ENCODE peak calls at places on chromosomes 11 and 22, in eight cellular contexts. One of them, this sample, is unnamed.

GRCh38 chr22:46122511-46122971 is 27.8 kb upstream of the PPARA start:
- DNase-seq in psoas muscle: peak
- DNase-seq in CD4-positive, alpha-beta T cell: peak
- DNase-seq in GM06990: peak
- DNase-seq in hepatocyte: peak
- DNase-seq in neural crest cell: peak
- DNase-seq in H9: peak
- DNase-seq in heart right ventricle: peak
- DNase-seq in this sample: peak

GRCh38 chr11:108669261-108669660 is 4.4 kb downstream of the DDX10 start:
- DNase-seq in neural crest cell: no peak
- DNase-seq in psoas muscle: no peak
- DNase-seq in heart right ventricle: no peak
- DNase-seq in H9: no peak
- DNase-seq in GM06990: no peak
- DNase-seq in hepatocyte: no peak
- DNase-seq in CD4-positive, alpha-beta T cell: no peak
- DNase-seq in this sample: no peak

GRCh38 chr22:23245799-23246136 is 65.5 kb downstream of the BCR start:
- DNase-seq in H9: no peak
- DNase-seq in GM06990: no peak
- DNase-seq in neural crest cell: no peak
- DNase-seq in heart right ventricle: no peak
- DNase-seq in CD4-positive, alpha-beta T cell: no peak
- DNase-seq in psoas muscle: no peak
- DNase-seq in hepatocyte: no peak
- DNase-seq in this sample: no peak

GRCh38 chr11:125513705-125514265 is 17.7 kb upstream of the FEZ1 start:
- DNase-seq in heart right ventricle: no peak
- DNase-seq in hepatocyte: no peak
- DNase-seq in CD4-positive, alpha-beta T cell: no peak
- DNase-seq in GM06990: no peak
- DNase-seq in neural crest cell: no peak
- DNase-seq in psoas muscle: no peak
- DNase-seq in H9: no peak
- DNase-seq in this sample: no peak

GRCh38 chr22:46598737-46599424 is 21.3 kb upstream of the GRAMD4 start:
- DNase-seq in neural crest cell: no peak
- DNase-seq in psoas muscle: peak
- DNase-seq in hepatocyte: no peak
- DNase-seq in GM06990: no peak
- DNase-seq in H9: no peak
- DNase-seq in CD4-positive, alpha-beta T cell: no peak
- DNase-seq in heart right ventricle: no peak
- DNase-seq in this sample: no peak

GRCh38 chr22:41672780-41673509 is 15.7 kb downstream of the SNU13 start:
- DNase-seq in hepatocyte: peak
- DNase-seq in heart right ventricle: no peak
- DNase-seq in CD4-positive, alpha-beta T cell: no peak
- DNase-seq in neural crest cell: no peak
- DNase-seq in psoas muscle: no peak
- DNase-seq in GM06990: no peak
- DNase-seq in H9: no peak
- DNase-seq in this sample: no peak

GRCh38 chr11:16226245-16226644 is 130.1 kb downstream of the SOX6 start:
- DNase-seq in neural crest cell: no peak
- DNase-seq in CD4-positive, alpha-beta T cell: no peak
- DNase-seq in GM06990: no peak
- DNase-seq in psoas muscle: no peak
- DNase-seq in hepatocyte: peak
- DNase-seq in H9: no peak
- DNase-seq in heart right ventricle: peak
- DNase-seq in this sample: no peak

GRCh38 chr11:85939099-85940015 is 84.2 kb downstream of the CCDC83 start:
- DNase-seq in GM06990: no peak
- DNase-seq in hepatocyte: no peak
- DNase-seq in psoas muscle: no peak
- DNase-seq in H9: no peak
- DNase-seq in neural crest cell: no peak
- DNase-seq in CD4-positive, alpha-beta T cell: no peak
- DNase-seq in heart right ventricle: no peak
- DNase-seq in this sample: no peak

GRCh38 chr22:40400173-40400572 is 29.8 kb downstream of the SGSM3 start:
- DNase-seq in GM06990: peak
- DNase-seq in hepatocyte: no peak
- DNase-seq in H9: no peak
- DNase-seq in neural crest cell: no peak
- DNase-seq in heart right ventricle: no peak
- DNase-seq in CD4-positive, alpha-beta T cell: peak
- DNase-seq in psoas muscle: no peak
- DNase-seq in this sample: peak

GRCh38 chr11:31825453-31826391 is 14.6 kb upstream of the PAX6 start:
- DNase-seq in neural crest cell: peak
- DNase-seq in hepatocyte: no peak
- DNase-seq in H9: peak
- DNase-seq in CD4-positive, alpha-beta T cell: no peak
- DNase-seq in GM06990: no peak
- DNase-seq in psoas muscle: no peak
- DNase-seq in heart right ventricle: no peak
- DNase-seq in this sample: peak

GRCh38 chr11:36890280-36890679 is 292.2 kb upstream of the RAG2 start:
- DNase-seq in psoas muscle: no peak
- DNase-seq in H9: no peak
- DNase-seq in CD4-positive, alpha-beta T cell: no peak
- DNase-seq in heart right ventricle: no peak
- DNase-seq in GM06990: no peak
- DNase-seq in neural crest cell: no peak
- DNase-seq in hepatocyte: no peak
- DNase-seq in this sample: no peak

GRCh38 chr22:35170716-35171697 is 86.3 kb upstream of the HMGXB4 start:
- DNase-seq in heart right ventricle: no peak
- DNase-seq in GM06990: no peak
- DNase-seq in hepatocyte: no peak
- DNase-seq in psoas muscle: no peak
- DNase-seq in CD4-positive, alpha-beta T cell: no peak
- DNase-seq in H9: no peak
- DNase-seq in neural crest cell: no peak
- DNase-seq in this sample: no peak

GRCh38 chr11:119371778-119372182 is 9.7 kb downstream of the USP2 start:
- DNase-seq in hepatocyte: peak
- DNase-seq in psoas muscle: peak
- DNase-seq in H9: peak
- DNase-seq in heart right ventricle: peak
- DNase-seq in GM06990: no peak
- DNase-seq in neural crest cell: no peak
- DNase-seq in CD4-positive, alpha-beta T cell: no peak
- DNase-seq in this sample: no peak

GRCh38 chr11:124586247-124586860 is 16.6 kb downstream of the OR8A1 start:
- DNase-seq in neural crest cell: peak
- DNase-seq in GM06990: no peak
- DNase-seq in psoas muscle: peak
- DNase-seq in heart right ventricle: peak
- DNase-seq in hepatocyte: peak
- DNase-seq in H9: peak
- DNase-seq in CD4-positive, alpha-beta T cell: peak
- DNase-seq in this sample: peak

GRCh38 chr11:44903518-44903917 is 47.2 kb downstream of the TP53I11 start:
- DNase-seq in H9: no peak
- DNase-seq in GM06990: no peak
- DNase-seq in psoas muscle: no peak
- DNase-seq in hepatocyte: no peak
- DNase-seq in CD4-positive, alpha-beta T cell: no peak
- DNase-seq in neural crest cell: no peak
- DNase-seq in heart right ventricle: no peak
- DNase-seq in this sample: no peak

GRCh38 chr22:46070722-46071450 is 79.4 kb upstream of the PPARA start:
- DNase-seq in H9: peak
- DNase-seq in CD4-positive, alpha-beta T cell: peak
- DNase-seq in neural crest cell: no peak
- DNase-seq in hepatocyte: peak
- DNase-seq in psoas muscle: peak
- DNase-seq in GM06990: peak
- DNase-seq in heart right ventricle: no peak
- DNase-seq in this sample: peak

GRCh38 chr11:120819003-120819402 is 204.9 kb upstream of the TBCEL start:
- DNase-seq in H9: no peak
- DNase-seq in neural crest cell: no peak
- DNase-seq in GM06990: no peak
- DNase-seq in hepatocyte: no peak
- DNase-seq in psoas muscle: no peak
- DNase-seq in heart right ventricle: no peak
- DNase-seq in CD4-positive, alpha-beta T cell: no peak
- DNase-seq in this sample: no peak

GRCh38 chr11:108220721-108221346 is 1.6 kb downstream of the NPAT start:
- DNase-seq in heart right ventricle: no peak
- DNase-seq in neural crest cell: no peak
- DNase-seq in H9: no peak
- DNase-seq in psoas muscle: no peak
- DNase-seq in CD4-positive, alpha-beta T cell: no peak
- DNase-seq in hepatocyte: no peak
- DNase-seq in GM06990: no peak
- DNase-seq in this sample: no peak

DNA sequence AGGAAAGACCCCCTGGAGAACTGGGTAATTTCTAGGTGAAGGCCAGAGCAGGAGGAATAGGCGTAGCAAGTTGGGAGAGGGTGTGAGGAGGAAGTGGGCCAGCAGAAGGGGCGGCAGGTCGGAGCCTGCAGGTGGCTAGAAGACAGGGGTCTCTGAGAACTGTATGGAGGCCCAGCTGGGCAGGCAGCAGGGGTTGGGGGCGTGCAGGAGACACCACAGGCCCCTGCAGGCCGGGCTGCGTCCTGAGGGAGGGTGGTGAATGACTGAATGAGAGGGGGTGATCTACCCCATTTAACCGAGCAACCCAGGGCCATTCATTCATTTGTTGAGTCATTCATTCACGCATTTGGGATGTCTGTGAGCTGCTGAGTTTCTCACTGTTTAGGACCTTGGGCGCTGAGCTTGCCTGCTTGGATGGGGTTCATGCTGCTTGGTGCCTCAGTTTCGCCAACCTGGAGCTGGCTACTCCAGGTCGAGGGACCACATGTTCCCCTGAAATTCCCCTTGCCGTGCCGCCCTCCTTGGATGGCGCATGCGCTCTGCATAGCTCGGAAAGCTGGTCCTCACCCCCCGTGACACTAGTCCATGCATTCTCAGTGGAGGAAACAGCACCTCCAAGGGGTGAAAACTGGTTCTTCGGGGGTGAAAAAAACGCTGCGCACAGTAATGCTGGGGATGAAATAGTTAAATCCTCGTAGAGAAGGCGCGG is 15.6 kb downstream of the MPPED1 start:
- DNase-seq in neural crest cell: no peak
- DNase-seq in GM06990: no peak
- DNase-seq in hepatocyte: no peak
- DNase-seq in H9: no peak
- DNase-seq in psoas muscle: no peak
- DNase-seq in CD4-positive, alpha-beta T cell: no peak
- DNase-seq in heart right ventricle: no peak
- DNase-seq in this sample: no peak
- TF ChIP-seq CTCF in neural crest cell: no peak
- TF ChIP-seq CTCF in GM06990: peak
- TF ChIP-seq CTCF in hepatocyte: no peak
- TF ChIP-seq CTCF in H9: peak
- TF ChIP-seq CTCF in psoas muscle: no peak
- TF ChIP-seq CTCF in CD4-positive, alpha-beta T cell: no peak
- TF ChIP-seq CTCF in heart right ventricle: no peak
- TF ChIP-seq CTCF in this sample: no peak

GRCh38 chr11:29328961-29329441 is 687.8 kb downstream of the KCNA4 start:
- DNase-seq in CD4-positive, alpha-beta T cell: no peak
- DNase-seq in psoas muscle: no peak
- DNase-seq in GM06990: no peak
- DNase-seq in heart right ventricle: no peak
- DNase-seq in neural crest cell: no peak
- DNase-seq in H9: no peak
- DNase-seq in hepatocyte: peak
- DNase-seq in this sample: peak
- TF ChIP-seq CTCF in CD4-positive, alpha-beta T cell: no peak
- TF ChIP-seq CTCF in psoas muscle: no peak
- TF ChIP-seq CTCF in GM06990: peak
- TF ChIP-seq CTCF in heart right ventricle: no peak
- TF ChIP-seq CTCF in neural crest cell: peak
- TF ChIP-seq CTCF in H9: peak
- TF ChIP-seq CTCF in hepatocyte: peak
- TF ChIP-seq CTCF in this sample: peak

GRCh38 chr11:134849833-134850232 is 437.8 kb upstream of the B3GAT1 start:
- DNase-seq in hepatocyte: no peak
- DNase-seq in GM06990: no peak
- DNase-seq in heart right ventricle: no peak
- DNase-seq in neural crest cell: no peak
- DNase-seq in psoas muscle: no peak
- DNase-seq in H9: no peak
- DNase-seq in CD4-positive, alpha-beta T cell: no peak
- DNase-seq in this sample: no peak
- TF ChIP-seq CTCF in hepatocyte: no peak
- TF ChIP-seq CTCF in GM06990: no peak
- TF ChIP-seq CTCF in heart right ventricle: no peak
- TF ChIP-seq CTCF in neural crest cell: no peak
- TF ChIP-seq CTCF in psoas muscle: no peak
- TF ChIP-seq CTCF in H9: no peak
- TF ChIP-seq CTCF in CD4-positive, alpha-beta T cell: no peak
- TF ChIP-seq CTCF in this sample: no peak

DNA sequence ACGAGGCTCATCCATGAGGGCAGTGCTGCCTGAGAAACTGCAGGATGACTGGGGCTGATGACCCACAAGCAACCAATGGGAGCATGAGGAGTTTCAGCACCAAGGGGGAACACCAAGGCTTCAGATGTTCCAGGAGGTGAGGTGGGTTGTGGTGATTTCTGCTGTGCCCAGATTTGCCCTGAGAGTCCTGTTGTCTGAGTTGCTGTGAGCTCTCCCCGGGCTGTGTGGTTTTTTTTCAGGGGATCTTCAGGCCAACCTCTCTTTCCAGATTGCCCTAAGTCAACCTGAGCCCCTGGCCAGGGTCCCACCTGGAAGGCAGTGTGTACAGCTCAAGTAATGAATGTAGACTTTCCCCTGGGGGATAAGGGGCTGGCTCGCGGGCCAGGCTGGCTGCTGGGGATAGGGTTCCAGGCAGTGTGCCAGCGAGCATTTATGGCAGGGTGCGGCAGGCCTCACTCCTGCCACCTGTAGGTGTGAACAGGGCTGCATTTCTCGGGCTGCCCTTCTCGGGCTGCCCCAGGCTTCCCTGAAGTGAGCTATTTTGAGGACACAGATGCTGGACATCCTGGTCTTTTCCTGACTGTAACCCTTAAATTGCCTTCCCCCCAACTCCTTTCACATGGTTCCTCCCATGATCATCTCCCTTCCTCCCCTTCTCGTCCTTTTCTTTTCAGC is 9.8 kb downstream of the SLC22A6 start:
- DNase-seq in GM06990: no peak
- DNase-seq in heart right ventricle: peak
- DNase-seq in neural crest cell: no peak
- DNase-seq in psoas muscle: no peak
- DNase-seq in hepatocyte: peak
- DNase-seq in CD4-positive, alpha-beta T cell: no peak
- DNase-seq in H9: peak
- DNase-seq in this sample: no peak
- TF ChIP-seq CTCF in GM06990: peak
- TF ChIP-seq CTCF in heart right ventricle: peak
- TF ChIP-seq CTCF in neural crest cell: peak
- TF ChIP-seq CTCF in psoas muscle: peak
- TF ChIP-seq CTCF in hepatocyte: peak
- TF ChIP-seq CTCF in CD4-positive, alpha-beta T cell: peak
- TF ChIP-seq CTCF in H9: peak
- TF ChIP-seq CTCF in this sample: peak

GRCh38 chr11:66267379-66268209 is 845 bp upstream of the RAB1B start:
- DNase-seq in neural crest cell: peak
- DNase-seq in psoas muscle: peak
- DNase-seq in H9: peak
- DNase-seq in GM06990: peak
- DNase-seq in CD4-positive, alpha-beta T cell: peak
- DNase-seq in hepatocyte: peak
- DNase-seq in heart right ventricle: peak
- DNase-seq in this sample: peak
- TF ChIP-seq CTCF in neural crest cell: peak
- TF ChIP-seq CTCF in psoas muscle: no peak
- TF ChIP-seq CTCF in H9: no peak
- TF ChIP-seq CTCF in GM06990: no peak
- TF ChIP-seq CTCF in CD4-positive, alpha-beta T cell: no peak
- TF ChIP-seq CTCF in hepatocyte: no peak
- TF ChIP-seq CTCF in heart right ventricle: no peak
- TF ChIP-seq CTCF in this sample: no peak

This sample was measured in GM13977.